ENCODE peak calls at places on chromosomes 2 and 18, in eight cellular contexts. One of them, this sample, is unnamed.

GRCh38 chr18:42047721-42048120 is 92.7 kb downstream of the PIK3C3 start:
- DNase-seq in left ventricle myocardium inferior: no peak
- DNase-seq in NCI-H524 treated with DMSO at 0.1 percent for 48 hours: no peak
- DNase-seq in fibroblast of pulmonary artery: peak
- DNase-seq in left lung: no peak
- DNase-seq in iPS-NIHi11: no peak
- DNase-seq in T-helper 17 cell: no peak
- DNase-seq in dorsolateral prefrontal cortex: no peak
- DNase-seq in this sample: no peak

GRCh38 chr2:200130762-200131166 is 175.4 kb downstream of the MAIP1 start:
- DNase-seq in iPS-NIHi11: no peak
- DNase-seq in NCI-H524 treated with DMSO at 0.1 percent for 48 hours: no peak
- DNase-seq in left lung: no peak
- DNase-seq in dorsolateral prefrontal cortex: no peak
- DNase-seq in T-helper 17 cell: no peak
- DNase-seq in fibroblast of pulmonary artery: no peak
- DNase-seq in left ventricle myocardium inferior: no peak
- DNase-seq in this sample: no peak

GRCh38 chr2:106156305-106157288 is 37.5 kb downstream of the UXS1 start:
- DNase-seq in fibroblast of pulmonary artery: no peak
- DNase-seq in T-helper 17 cell: no peak
- DNase-seq in iPS-NIHi11: no peak
- DNase-seq in left lung: no peak
- DNase-seq in dorsolateral prefrontal cortex: no peak
- DNase-seq in left ventricle myocardium inferior: no peak
- DNase-seq in NCI-H524 treated with DMSO at 0.1 percent for 48 hours: no peak
- DNase-seq in this sample: no peak

GRCh38 chr2:8389373-8390108 is 292.3 kb upstream of the ID2 start:
- DNase-seq in NCI-H524 treated with DMSO at 0.1 percent for 48 hours: no peak
- DNase-seq in left ventricle myocardium inferior: no peak
- DNase-seq in left lung: no peak
- DNase-seq in T-helper 17 cell: no peak
- DNase-seq in fibroblast of pulmonary artery: peak
- DNase-seq in dorsolateral prefrontal cortex: no peak
- DNase-seq in iPS-NIHi11: no peak
- DNase-seq in this sample: no peak

GRCh38 chr18:581106-581505 is 926 bp downstream of the CETN1 start:
- DNase-seq in fibroblast of pulmonary artery: no peak
- DNase-seq in left lung: no peak
- DNase-seq in left ventricle myocardium inferior: no peak
- DNase-seq in T-helper 17 cell: no peak
- DNase-seq in NCI-H524 treated with DMSO at 0.1 percent for 48 hours: no peak
- DNase-seq in iPS-NIHi11: no peak
- DNase-seq in dorsolateral prefrontal cortex: no peak
- DNase-seq in this sample: no peak

GRCh38 chr2:100976634-100977391 is 25.3 kb upstream of the RPL31 start:
- DNase-seq in left ventricle myocardium inferior: no peak
- DNase-seq in T-helper 17 cell: no peak
- DNase-seq in fibroblast of pulmonary artery: peak
- DNase-seq in iPS-NIHi11: no peak
- DNase-seq in left lung: no peak
- DNase-seq in dorsolateral prefrontal cortex: no peak
- DNase-seq in NCI-H524 treated with DMSO at 0.1 percent for 48 hours: no peak
- DNase-seq in this sample: no peak

GRCh38 chr2:121319941-121320340 is 34.9 kb upstream of the TFCP2L1 start:
- DNase-seq in left lung: no peak
- DNase-seq in dorsolateral prefrontal cortex: no peak
- DNase-seq in fibroblast of pulmonary artery: no peak
- DNase-seq in T-helper 17 cell: no peak
- DNase-seq in iPS-NIHi11: no peak
- DNase-seq in left ventricle myocardium inferior: no peak
- DNase-seq in NCI-H524 treated with DMSO at 0.1 percent for 48 hours: no peak
- DNase-seq in this sample: no peak

GRCh38 chr2:206858972-206859739 is 80.2 kb upstream of the CPO start:
- DNase-seq in iPS-NIHi11: no peak
- DNase-seq in T-helper 17 cell: no peak
- DNase-seq in fibroblast of pulmonary artery: no peak
- DNase-seq in left ventricle myocardium inferior: no peak
- DNase-seq in NCI-H524 treated with DMSO at 0.1 percent for 48 hours: no peak
- DNase-seq in dorsolateral prefrontal cortex: no peak
- DNase-seq in left lung: no peak
- DNase-seq in this sample: no peak

GRCh38 chr2:203790134-203790533 is 77.4 kb upstream of the CTLA4 start:
- DNase-seq in fibroblast of pulmonary artery: peak
- DNase-seq in left lung: no peak
- DNase-seq in T-helper 17 cell: no peak
- DNase-seq in left ventricle myocardium inferior: no peak
- DNase-seq in dorsolateral prefrontal cortex: no peak
- DNase-seq in NCI-H524 treated with DMSO at 0.1 percent for 48 hours: no peak
- DNase-seq in iPS-NIHi11: no peak
- DNase-seq in this sample: no peak

GRCh38 chr18:71020342-71021096 is 731.7 kb downstream of the SOCS6 start:
- DNase-seq in left ventricle myocardium inferior: no peak
- DNase-seq in fibroblast of pulmonary artery: peak
- DNase-seq in left lung: no peak
- DNase-seq in NCI-H524 treated with DMSO at 0.1 percent for 48 hours: no peak
- DNase-seq in T-helper 17 cell: no peak
- DNase-seq in dorsolateral prefrontal cortex: no peak
- DNase-seq in iPS-NIHi11: no peak
- DNase-seq in this sample: no peak

GRCh38 chr18:25019946-25020345 is 332.0 kb downstream of the ZNF521 start:
- DNase-seq in T-helper 17 cell: no peak
- DNase-seq in iPS-NIHi11: no peak
- DNase-seq in dorsolateral prefrontal cortex: no peak
- DNase-seq in left ventricle myocardium inferior: no peak
- DNase-seq in fibroblast of pulmonary artery: no peak
- DNase-seq in left lung: no peak
- DNase-seq in NCI-H524 treated with DMSO at 0.1 percent for 48 hours: no peak
- DNase-seq in this sample: no peak

GRCh38 chr2:43099797-43100196 is 126.6 kb downstream of the ZFP36L2 start:
- DNase-seq in iPS-NIHi11: no peak
- DNase-seq in T-helper 17 cell: no peak
- DNase-seq in left lung: no peak
- DNase-seq in NCI-H524 treated with DMSO at 0.1 percent for 48 hours: no peak
- DNase-seq in left ventricle myocardium inferior: no peak
- DNase-seq in fibroblast of pulmonary artery: no peak
- DNase-seq in dorsolateral prefrontal cortex: no peak
- DNase-seq in this sample: no peak

GRCh38 chr2:45554073-45554742 is 56.9 kb downstream of the SRBD1 start:
- DNase-seq in iPS-NIHi11: no peak
- DNase-seq in left ventricle myocardium inferior: no peak
- DNase-seq in T-helper 17 cell: no peak
- DNase-seq in dorsolateral prefrontal cortex: no peak
- DNase-seq in NCI-H524 treated with DMSO at 0.1 percent for 48 hours: no peak
- DNase-seq in left lung: no peak
- DNase-seq in fibroblast of pulmonary artery: peak
- DNase-seq in this sample: no peak

GRCh38 chr2:105498281-105498846 is 99.5 kb upstream of the FHL2 start:
- DNase-seq in left ventricle myocardium inferior: peak
- DNase-seq in dorsolateral prefrontal cortex: no peak
- DNase-seq in left lung: no peak
- DNase-seq in fibroblast of pulmonary artery: no peak
- DNase-seq in T-helper 17 cell: no peak
- DNase-seq in NCI-H524 treated with DMSO at 0.1 percent for 48 hours: no peak
- DNase-seq in iPS-NIHi11: no peak
- DNase-seq in this sample: no peak

GRCh38 chr18:40326987-40327386 is 1628.0 kb upstream of the PIK3C3 start:
- DNase-seq in iPS-NIHi11: peak
- DNase-seq in left ventricle myocardium inferior: no peak
- DNase-seq in dorsolateral prefrontal cortex: no peak
- DNase-seq in T-helper 17 cell: no peak
- DNase-seq in NCI-H524 treated with DMSO at 0.1 percent for 48 hours: peak
- DNase-seq in left lung: no peak
- DNase-seq in fibroblast of pulmonary artery: no peak
- DNase-seq in this sample: no peak

GRCh38 chr2:189348369-189348768 is 92.9 kb upstream of the WDR75 start:
- DNase-seq in iPS-NIHi11: no peak
- DNase-seq in left lung: no peak
- DNase-seq in fibroblast of pulmonary artery: no peak
- DNase-seq in dorsolateral prefrontal cortex: no peak
- DNase-seq in NCI-H524 treated with DMSO at 0.1 percent for 48 hours: no peak
- DNase-seq in T-helper 17 cell: no peak
- DNase-seq in left ventricle myocardium inferior: no peak
- DNase-seq in this sample: no peak

GRCh38 chr2:217966399-217967068 is 36.3 kb downstream of the TNS1 start:
- DNase-seq in T-helper 17 cell: no peak
- DNase-seq in dorsolateral prefrontal cortex: no peak
- DNase-seq in fibroblast of pulmonary artery: peak
- DNase-seq in NCI-H524 treated with DMSO at 0.1 percent for 48 hours: no peak
- DNase-seq in left ventricle myocardium inferior: no peak
- DNase-seq in left lung: no peak
- DNase-seq in iPS-NIHi11: no peak
- DNase-seq in this sample: no peak

GRCh38 chr2:192195548-192196418 is 1.1 kb upstream of the TMEFF2 start:
- DNase-seq in NCI-H524 treated with DMSO at 0.1 percent for 48 hours: no peak
- DNase-seq in left lung: peak
- DNase-seq in iPS-NIHi11: peak
- DNase-seq in dorsolateral prefrontal cortex: no peak
- DNase-seq in T-helper 17 cell: no peak
- DNase-seq in fibroblast of pulmonary artery: peak
- DNase-seq in left ventricle myocardium inferior: peak
- DNase-seq in this sample: peak

This sample was measured in stomach.